ENCODE peak calls at places on chromosomes 12 and 14, in four cellular contexts. One of them, this sample, is unnamed.

GRCh38 chr14:100566119-100566518 is 21.1 kb downstream of the BEGAIN start:
- DNase-seq in HCT116: no peak
- DNase-seq in dorsolateral prefrontal cortex: no peak
- DNase-seq in hepatocyte: no peak
- DNase-seq in this sample: no peak

GRCh38 chr12:57435288-57435687 is 704 bp downstream of the INHBC start:
- DNase-seq in HCT116: no peak
- DNase-seq in dorsolateral prefrontal cortex: no peak
- DNase-seq in hepatocyte: no peak
- DNase-seq in this sample: no peak

GRCh38 chr12:19431407-19432308 is 7.6 kb upstream of the AEBP2 start:
- DNase-seq in HCT116: no peak
- DNase-seq in dorsolateral prefrontal cortex: no peak
- DNase-seq in hepatocyte: no peak
- DNase-seq in this sample: no peak

GRCh38 chr14:23376477-23377200 is at the start of gene CMTM5:
- DNase-seq in HCT116: no peak
- DNase-seq in dorsolateral prefrontal cortex: peak; percentile 96
- DNase-seq in hepatocyte: no peak
- DNase-seq in this sample: no peak

GRCh38 chr12:108146035-108146893 is 17.2 kb downstream of the WSCD2 start:
- DNase-seq in HCT116: no peak
- DNase-seq in dorsolateral prefrontal cortex: no peak
- DNase-seq in hepatocyte: no peak
- DNase-seq in this sample: no peak

GRCh38 chr12:81723361-81723760 is 35.8 kb downstream of the PPFIA2 start:
- DNase-seq in HCT116: no peak
- DNase-seq in dorsolateral prefrontal cortex: no peak
- DNase-seq in hepatocyte: no peak
- DNase-seq in this sample: no peak

GRCh38 chr12:42213023-42213422 is 25.0 kb downstream of the YAF2 start:
- DNase-seq in HCT116: no peak
- DNase-seq in dorsolateral prefrontal cortex: no peak
- DNase-seq in hepatocyte: peak; percentile 38
- DNase-seq in this sample: no peak

GRCh38 chr14:89402363-89402762 is 14.7 kb downstream of the FOXN3 start:
- DNase-seq in HCT116: no peak
- DNase-seq in dorsolateral prefrontal cortex: no peak
- DNase-seq in hepatocyte: no peak
- DNase-seq in this sample: no peak

GRCh38 chr12:47491516-47491915 is 214.3 kb downstream of the RPAP3 start:
- DNase-seq in HCT116: no peak
- DNase-seq in dorsolateral prefrontal cortex: no peak
- DNase-seq in hepatocyte: no peak
- DNase-seq in this sample: no peak

GRCh38 chr12:2679816-2680675 is 114.7 kb upstream of the FKBP4 start:
- DNase-seq in HCT116: no peak
- DNase-seq in dorsolateral prefrontal cortex: no peak
- DNase-seq in hepatocyte: no peak
- DNase-seq in this sample: no peak

GRCh38 chr12:18872770-18873169 is 134.9 kb downstream of the CAPZA3 start:
- DNase-seq in HCT116: no peak
- DNase-seq in dorsolateral prefrontal cortex: no peak
- DNase-seq in hepatocyte: no peak
- DNase-seq in this sample: no peak

GRCh38 chr12:53049582-53050318 is at the start of gene TNS2:
- DNase-seq in HCT116: no peak
- DNase-seq in dorsolateral prefrontal cortex: peak; percentile 33
- DNase-seq in hepatocyte: peak; percentile 75
- DNase-seq in this sample: peak; percentile 78

GRCh38 chr12:79020106-79020505 is 155.5 kb downstream of the SYT1 start:
- DNase-seq in HCT116: no peak
- DNase-seq in dorsolateral prefrontal cortex: no peak
- DNase-seq in hepatocyte: no peak
- DNase-seq in this sample: no peak

GRCh38 chr14:50668852-50669194 is 717 bp upstream of the SAV1 start:
- DNase-seq in HCT116: no peak
- DNase-seq in dorsolateral prefrontal cortex: no peak
- DNase-seq in hepatocyte: no peak
- DNase-seq in this sample: no peak
- H3K4me3 ChIP-seq in HCT116: peak overlapping the region; percentile 83
- H3K4me3 ChIP-seq in dorsolateral prefrontal cortex: peak overlapping the region; percentile 92
- H3K4me3 ChIP-seq in hepatocyte: peak overlapping the region; percentile 71
- H3K4me3 ChIP-seq in this sample: peak overlapping the region; percentile 79

GRCh38 chr14:61524936-61525292 is 170.4 kb upstream of the HIF1A start:
- DNase-seq in HCT116: no peak
- DNase-seq in dorsolateral prefrontal cortex: no peak
- DNase-seq in hepatocyte: no peak
- DNase-seq in this sample: no peak
- H3K4me3 ChIP-seq in HCT116: peak overlapping the region; percentile 15
- H3K4me3 ChIP-seq in dorsolateral prefrontal cortex: no peak overlapping the region
- H3K4me3 ChIP-seq in hepatocyte: no peak overlapping the region
- H3K4me3 ChIP-seq in this sample: no peak overlapping the region

GRCh38 chr12:6090786-6091185 is 33.7 kb downstream of the VWF start:
- DNase-seq in HCT116: no peak
- DNase-seq in dorsolateral prefrontal cortex: no peak
- DNase-seq in hepatocyte: no peak
- DNase-seq in this sample: no peak

GRCh38 chr12:6093764-6094163 is 30.7 kb downstream of the VWF start:
- DNase-seq in HCT116: no peak
- DNase-seq in dorsolateral prefrontal cortex: no peak
- DNase-seq in hepatocyte: no peak
- DNase-seq in this sample: no peak

GRCh38 chr12:6095269-6095668 is 29.2 kb downstream of the VWF start:
- DNase-seq in HCT116: no peak
- DNase-seq in dorsolateral prefrontal cortex: no peak
- DNase-seq in hepatocyte: no peak
- DNase-seq in this sample: no peak

GRCh38 chr12:6091786-6092566 is 32.5 kb downstream of the VWF start:
- DNase-seq in HCT116: no peak
- DNase-seq in dorsolateral prefrontal cortex: no peak
- DNase-seq in hepatocyte: no peak
- DNase-seq in this sample: no peak

DNA sequence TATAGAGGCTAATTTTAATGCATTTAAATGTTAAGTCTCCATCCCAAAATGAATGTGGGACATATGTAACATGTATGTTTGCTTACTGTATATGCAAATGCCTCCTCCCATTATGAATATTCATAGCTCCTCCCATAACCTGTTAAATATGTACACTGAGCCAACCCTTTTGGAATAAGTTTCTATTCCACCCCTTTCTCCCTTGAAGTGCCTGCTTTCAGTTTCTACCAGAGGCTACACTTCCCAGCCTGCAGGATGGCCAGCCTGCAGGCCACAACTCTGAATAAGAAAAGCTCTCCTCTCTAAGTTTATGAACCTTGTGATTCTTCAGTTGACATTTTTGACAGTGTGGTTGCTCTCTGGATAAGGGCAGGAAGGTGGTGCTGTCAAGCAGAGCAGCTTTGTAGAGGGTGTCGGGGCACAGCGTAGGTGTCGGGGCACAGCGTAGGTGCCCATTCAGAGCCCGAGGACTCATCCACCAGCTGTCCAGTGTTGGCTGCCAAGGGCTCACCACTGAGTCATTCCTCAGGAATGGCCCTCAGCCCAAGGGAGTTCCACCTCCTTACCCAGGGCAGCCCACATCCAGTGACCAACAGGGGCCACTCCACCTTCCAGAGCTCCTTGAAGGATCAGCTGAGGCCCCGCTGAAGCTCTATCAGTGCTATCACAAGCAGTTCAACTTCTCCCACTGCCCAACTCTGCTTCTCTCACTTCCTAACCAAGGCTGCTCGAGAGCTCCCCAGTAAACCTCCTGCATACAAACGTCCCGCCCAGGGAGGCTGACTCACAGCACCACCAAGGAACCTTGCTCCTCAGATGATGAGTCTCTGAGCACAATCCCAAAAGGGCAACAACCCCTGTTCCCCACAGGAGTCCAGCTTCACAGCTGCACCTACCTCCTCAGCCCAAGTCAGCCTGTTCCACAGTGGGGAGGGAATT is 31.4 kb downstream of the VWF start:
- DNase-seq in HCT116: peak; percentile 82
- DNase-seq in dorsolateral prefrontal cortex: no peak
- DNase-seq in hepatocyte: peak; percentile 69
- DNase-seq in this sample: no peak
- H3K4me3 ChIP-seq in HCT116: peak overlapping the region; percentile 52
- H3K4me3 ChIP-seq in dorsolateral prefrontal cortex: no peak overlapping the region
- H3K4me3 ChIP-seq in hepatocyte: no peak overlapping the region
- H3K4me3 ChIP-seq in this sample: no peak overlapping the region

GRCh38 chr14:67187210-67187609 is 2.0 kb upstream of the GARIN2 start:
- DNase-seq in HCT116: peak; percentile 83
- DNase-seq in dorsolateral prefrontal cortex: no peak
- DNase-seq in hepatocyte: peak; percentile 15
- DNase-seq in this sample: no peak
- H3K4me3 ChIP-seq in HCT116: peak overlapping the region; percentile 49
- H3K4me3 ChIP-seq in dorsolateral prefrontal cortex: no peak overlapping the region
- H3K4me3 ChIP-seq in hepatocyte: no peak overlapping the region
- H3K4me3 ChIP-seq in this sample: no peak overlapping the region

GRCh38 chr12:102543931-102544485 is 63.6 kb upstream of the IGF1 start:
- DNase-seq in HCT116: no peak
- DNase-seq in dorsolateral prefrontal cortex: no peak
- DNase-seq in hepatocyte: no peak
- DNase-seq in this sample: no peak

GRCh38 chr12:102540856-102541385 is 60.6 kb upstream of the IGF1 start:
- DNase-seq in HCT116: no peak
- DNase-seq in dorsolateral prefrontal cortex: no peak
- DNase-seq in hepatocyte: no peak
- DNase-seq in this sample: no peak

GRCh38 chr12:102543494-102543893 is 63.1 kb upstream of the IGF1 start:
- DNase-seq in HCT116: no peak
- DNase-seq in dorsolateral prefrontal cortex: no peak
- DNase-seq in hepatocyte: no peak
- DNase-seq in this sample: no peak

GRCh38 chr12:102542816-102543448 is 62.6 kb upstream of the IGF1 start:
- DNase-seq in HCT116: no peak
- DNase-seq in dorsolateral prefrontal cortex: no peak
- DNase-seq in hepatocyte: no peak
- DNase-seq in this sample: peak; percentile 53

DNA sequence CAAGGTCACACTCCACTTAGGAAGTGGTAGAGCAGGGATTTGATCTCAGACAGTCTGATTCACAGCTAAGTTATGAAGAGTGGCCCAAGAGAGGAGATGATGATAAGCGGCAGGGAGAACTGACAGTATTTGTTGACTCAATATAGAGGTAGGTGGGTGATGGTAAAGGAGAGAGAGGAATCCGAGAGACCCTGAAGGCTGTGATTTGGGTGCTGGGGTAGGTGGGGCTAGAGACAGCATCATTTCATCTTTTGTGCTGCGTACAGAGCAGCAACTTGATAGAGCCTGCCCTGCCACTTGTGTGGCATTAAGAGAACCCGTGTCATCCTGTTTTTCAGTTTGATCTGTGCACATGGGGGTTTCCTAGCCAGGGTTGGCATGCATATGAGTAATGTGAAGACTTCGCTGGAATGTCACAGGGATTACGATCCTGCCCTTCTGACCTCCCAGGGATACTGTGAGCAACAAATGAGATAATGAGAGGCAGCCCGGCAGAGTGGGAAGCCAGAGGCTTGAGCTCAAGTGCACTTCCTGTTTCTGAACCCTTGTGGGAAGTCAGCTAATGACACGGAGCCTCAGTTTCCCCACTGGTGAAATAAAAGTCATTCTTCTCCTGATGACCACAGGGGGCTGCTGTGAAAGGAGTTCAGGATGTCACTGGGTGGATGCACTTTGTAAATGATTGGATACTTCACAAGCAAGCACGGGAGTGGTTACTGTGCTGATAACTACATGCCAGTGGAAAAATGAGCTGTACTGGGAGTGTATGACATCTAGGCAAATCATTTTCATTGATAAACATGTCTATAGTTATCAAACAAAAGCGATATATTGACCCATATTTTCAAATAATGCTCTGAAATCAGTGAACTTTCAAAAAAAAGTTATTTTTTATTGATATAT is 59.5 kb upstream of the IGF1 start:
- DNase-seq in HCT116: no peak
- DNase-seq in dorsolateral prefrontal cortex: no peak
- DNase-seq in hepatocyte: peak; percentile 69
- DNase-seq in this sample: no peak
- H3K4me3 ChIP-seq in HCT116: no peak overlapping the region
- H3K4me3 ChIP-seq in dorsolateral prefrontal cortex: no peak overlapping the region
- H3K4me3 ChIP-seq in hepatocyte: no peak overlapping the region
- H3K4me3 ChIP-seq in this sample: no peak overlapping the region

GRCh38 chr14:50000215-50001145 is 107.6 kb downstream of the ARF6 start:
- DNase-seq in HCT116: peak; percentile 71
- DNase-seq in dorsolateral prefrontal cortex: no peak
- DNase-seq in hepatocyte: peak; percentile 82
- DNase-seq in this sample: peak; percentile 55
- H3K4me3 ChIP-seq in HCT116: peak overlapping the region; percentile 42
- H3K4me3 ChIP-seq in dorsolateral prefrontal cortex: no peak overlapping the region
- H3K4me3 ChIP-seq in hepatocyte: no peak overlapping the region
- H3K4me3 ChIP-seq in this sample: no peak overlapping the region

DNA sequence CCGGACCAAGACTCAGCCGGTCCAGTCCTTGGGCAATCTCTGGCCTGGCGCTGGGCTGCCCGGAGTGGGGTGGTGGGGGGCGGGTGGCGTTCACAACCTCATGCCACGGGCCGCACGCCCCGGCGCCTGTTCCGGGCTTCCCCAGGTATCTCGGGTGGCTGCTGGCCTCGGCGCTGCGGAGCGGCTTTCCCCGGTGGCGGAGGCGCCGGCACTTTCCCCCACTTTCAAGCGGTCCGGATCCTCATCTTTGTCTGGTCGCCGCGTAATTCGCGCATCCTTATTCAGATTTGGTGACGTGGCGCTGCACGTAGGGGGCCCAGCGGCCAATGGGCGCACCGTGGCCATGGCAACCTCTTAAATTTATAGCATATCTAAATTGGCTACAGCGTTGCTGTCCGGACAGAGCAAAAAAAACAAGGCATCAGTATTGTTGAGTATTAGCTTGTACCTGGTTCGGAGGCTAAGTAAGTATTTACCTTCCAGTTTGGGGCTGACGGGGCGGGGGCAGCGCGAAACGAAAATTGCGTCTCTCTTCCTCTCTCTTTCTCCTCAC is at the start of gene LHX5:
- DNase-seq in HCT116: no peak
- DNase-seq in dorsolateral prefrontal cortex: no peak
- DNase-seq in hepatocyte: no peak
- DNase-seq in this sample: no peak
- H3K4me3 ChIP-seq in HCT116: no peak within 1 kb of the TSS
- H3K4me3 ChIP-seq in dorsolateral prefrontal cortex: no peak within 1 kb of the TSS
- H3K4me3 ChIP-seq in hepatocyte: no peak within 1 kb of the TSS
- H3K4me3 ChIP-seq in this sample: no peak within 1 kb of the TSS

DNA sequence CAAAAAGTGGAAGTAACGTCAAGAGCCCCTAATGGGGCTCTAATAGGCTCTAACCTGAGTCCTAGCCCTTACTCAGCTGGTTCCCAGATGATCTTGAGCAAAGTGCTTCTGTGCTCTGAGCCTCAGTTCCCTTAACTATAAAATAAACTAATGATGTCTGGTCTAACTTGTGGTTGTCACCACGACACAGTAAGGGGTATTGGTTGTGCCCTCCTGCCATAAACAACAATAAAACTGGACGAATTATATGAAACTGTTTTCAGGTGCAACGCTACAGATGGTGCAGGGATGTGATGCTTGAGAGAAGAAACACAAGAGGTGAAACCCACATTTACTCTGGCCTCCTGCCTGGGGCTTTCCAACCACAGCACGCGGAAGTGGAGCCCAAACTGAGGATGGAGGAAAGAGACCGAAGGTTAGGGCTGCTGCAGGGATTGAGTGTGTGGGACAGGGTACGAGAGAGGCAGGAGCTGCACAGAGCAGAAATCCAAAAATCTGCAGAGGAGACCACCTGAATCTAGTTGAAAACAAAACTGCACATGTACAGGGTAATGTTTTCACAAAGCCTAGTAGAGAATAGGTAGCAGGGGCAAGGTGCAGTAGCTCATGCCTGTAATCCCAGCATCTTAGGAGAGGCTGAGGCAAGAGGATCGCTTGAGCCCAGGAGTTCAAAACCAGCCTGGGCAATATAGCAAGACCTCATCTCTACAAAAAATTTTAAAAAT is 45.6 kb upstream of the BCL2L14 start:
- DNase-seq in HCT116: no peak
- DNase-seq in dorsolateral prefrontal cortex: no peak
- DNase-seq in hepatocyte: no peak
- DNase-seq in this sample: no peak
- H3K4me3 ChIP-seq in HCT116: no peak overlapping the region
- H3K4me3 ChIP-seq in dorsolateral prefrontal cortex: no peak overlapping the region
- H3K4me3 ChIP-seq in hepatocyte: no peak overlapping the region
- H3K4me3 ChIP-seq in this sample: no peak overlapping the region